ENCODE peak calls at places on chromosomes 3 and 15, in eight cellular contexts. One of them, this sample, is unnamed.

GRCh38 chr3:56144792-56145191 is 323.5 kb downstream of the ERC2 start:
- DNase-seq in left lung: no peak
- DNase-seq in heart left ventricle: no peak
- DNase-seq in DND-41: no peak
- DNase-seq in psoas muscle: no peak
- DNase-seq in RWPE1: no peak
- DNase-seq in transverse colon: no peak
- DNase-seq in upper lobe of left lung: no peak
- DNase-seq in this sample: no peak

GRCh38 chr3:111786922-111787321 is 72.1 kb upstream of the PHLDB2 start:
- DNase-seq in left lung: no peak
- DNase-seq in heart left ventricle: no peak
- DNase-seq in DND-41: no peak
- DNase-seq in psoas muscle: no peak
- DNase-seq in RWPE1: no peak
- DNase-seq in transverse colon: no peak
- DNase-seq in upper lobe of left lung: no peak
- DNase-seq in this sample: no peak

GRCh38 chr3:126770096-126770495 is 66.1 kb downstream of the CHCHD6 start:
- DNase-seq in left lung: no peak
- DNase-seq in heart left ventricle: no peak
- DNase-seq in DND-41: no peak
- DNase-seq in psoas muscle: no peak
- DNase-seq in RWPE1: no peak
- DNase-seq in transverse colon: no peak
- DNase-seq in upper lobe of left lung: no peak
- DNase-seq in this sample: no peak

GRCh38 chr15:36469567-36469966 is 109.9 kb upstream of the CDIN1 start:
- DNase-seq in left lung: no peak
- DNase-seq in heart left ventricle: no peak
- DNase-seq in DND-41: no peak
- DNase-seq in psoas muscle: no peak
- DNase-seq in RWPE1: no peak
- DNase-seq in transverse colon: no peak
- DNase-seq in upper lobe of left lung: no peak
- DNase-seq in this sample: no peak

GRCh38 chr15:74780983-74781672 is 752 bp upstream of the CSK start:
- DNase-seq in left lung: peak; percentile 68
- DNase-seq in heart left ventricle: no peak
- DNase-seq in DND-41: peak; percentile 68
- DNase-seq in psoas muscle: no peak
- DNase-seq in RWPE1: no peak
- DNase-seq in transverse colon: no peak
- DNase-seq in upper lobe of left lung: peak; percentile 78
- DNase-seq in this sample: no peak

GRCh38 chr3:12187448-12188327 is 29.0 kb upstream of the TIMP4 start:
- DNase-seq in left lung: peak; percentile 70
- DNase-seq in heart left ventricle: no peak
- DNase-seq in DND-41: peak; percentile 90
- DNase-seq in psoas muscle: no peak
- DNase-seq in RWPE1: no peak
- DNase-seq in transverse colon: peak; percentile 34
- DNase-seq in upper lobe of left lung: peak; percentile 56
- DNase-seq in this sample: no peak

GRCh38 chr3:189144645-189145044 is 27.1 kb upstream of the TPRG1 start:
- DNase-seq in left lung: no peak
- DNase-seq in heart left ventricle: no peak
- DNase-seq in DND-41: peak; percentile 24
- DNase-seq in psoas muscle: no peak
- DNase-seq in RWPE1: peak; percentile 30
- DNase-seq in transverse colon: no peak
- DNase-seq in upper lobe of left lung: peak; percentile 27
- DNase-seq in this sample: no peak

GRCh38 chr3:58991623-58992022 is 58.2 kb downstream of the CFAP20DC start:
- DNase-seq in left lung: no peak
- DNase-seq in heart left ventricle: no peak
- DNase-seq in DND-41: no peak
- DNase-seq in psoas muscle: no peak
- DNase-seq in RWPE1: no peak
- DNase-seq in transverse colon: no peak
- DNase-seq in upper lobe of left lung: no peak
- DNase-seq in this sample: no peak

GRCh38 chr3:168251371-168251770 is 155.6 kb upstream of the GOLIM4 start:
- DNase-seq in left lung: no peak
- DNase-seq in heart left ventricle: no peak
- DNase-seq in DND-41: no peak
- DNase-seq in psoas muscle: no peak
- DNase-seq in RWPE1: no peak
- DNase-seq in transverse colon: no peak
- DNase-seq in upper lobe of left lung: no peak
- DNase-seq in this sample: no peak

GRCh38 chr3:159131376-159131775 is 329.5 kb downstream of the MFSD1 start:
- DNase-seq in left lung: no peak
- DNase-seq in heart left ventricle: no peak
- DNase-seq in DND-41: no peak
- DNase-seq in psoas muscle: no peak
- DNase-seq in RWPE1: no peak
- DNase-seq in transverse colon: no peak
- DNase-seq in upper lobe of left lung: no peak
- DNase-seq in this sample: no peak

GRCh38 chr3:100954990-100955389 is 38.2 kb downstream of the ABI3BP start:
- DNase-seq in left lung: no peak
- DNase-seq in heart left ventricle: peak; percentile 23
- DNase-seq in DND-41: no peak
- DNase-seq in psoas muscle: peak; percentile 48
- DNase-seq in RWPE1: peak; percentile 14
- DNase-seq in transverse colon: peak; percentile 14
- DNase-seq in upper lobe of left lung: no peak
- DNase-seq in this sample: no peak

GRCh38 chr15:101003076-101003475 is 83.9 kb downstream of the LRRK1 start:
- DNase-seq in left lung: no peak
- DNase-seq in heart left ventricle: peak; percentile 2
- DNase-seq in DND-41: no peak
- DNase-seq in psoas muscle: no peak
- DNase-seq in RWPE1: no peak
- DNase-seq in transverse colon: peak; percentile 3
- DNase-seq in upper lobe of left lung: no peak
- DNase-seq in this sample: no peak

GRCh38 chr3:43727930-43728329 is 37.2 kb downstream of the ABHD5 start:
- DNase-seq in left lung: no peak
- DNase-seq in heart left ventricle: no peak
- DNase-seq in DND-41: no peak
- DNase-seq in psoas muscle: no peak
- DNase-seq in RWPE1: no peak
- DNase-seq in transverse colon: no peak
- DNase-seq in upper lobe of left lung: no peak
- DNase-seq in this sample: no peak

GRCh38 chr15:96359371-96359771 is 28.9 kb downstream of the NR2F2 start:
- DNase-seq in left lung: no peak
- DNase-seq in heart left ventricle: no peak
- DNase-seq in DND-41: no peak
- DNase-seq in psoas muscle: no peak
- DNase-seq in RWPE1: no peak
- DNase-seq in transverse colon: no peak
- DNase-seq in upper lobe of left lung: no peak
- DNase-seq in this sample: no peak

GRCh38 chr3:189267981-189268613 is 96.3 kb downstream of the TPRG1 start:
- DNase-seq in left lung: peak; percentile 37
- DNase-seq in heart left ventricle: no peak
- DNase-seq in DND-41: no peak
- DNase-seq in psoas muscle: no peak
- DNase-seq in RWPE1: peak; percentile 93
- DNase-seq in transverse colon: no peak
- DNase-seq in upper lobe of left lung: no peak
- DNase-seq in this sample: no peak

GRCh38 chr3:42263354-42264346 is 2.3 kb downstream of the CCK start:
- DNase-seq in left lung: no peak
- DNase-seq in heart left ventricle: no peak
- DNase-seq in DND-41: no peak
- DNase-seq in psoas muscle: no peak
- DNase-seq in RWPE1: no peak
- DNase-seq in transverse colon: no peak
- DNase-seq in upper lobe of left lung: no peak
- DNase-seq in this sample: no peak

GRCh38 chr3:10945683-10946287 is 46.8 kb upstream of the SLC6A1 start:
- DNase-seq in left lung: no peak
- DNase-seq in heart left ventricle: peak; percentile 47
- DNase-seq in DND-41: peak; percentile 68
- DNase-seq in psoas muscle: peak; percentile 68
- DNase-seq in RWPE1: peak; percentile 49
- DNase-seq in transverse colon: peak; percentile 39
- DNase-seq in upper lobe of left lung: peak; percentile 62
- DNase-seq in this sample: peak; percentile 21

GRCh38 chr15:33910741-33911140 is 57.6 kb upstream of the CHRM5 start:
- DNase-seq in left lung: no peak
- DNase-seq in heart left ventricle: no peak
- DNase-seq in DND-41: no peak
- DNase-seq in psoas muscle: no peak
- DNase-seq in RWPE1: peak; percentile 23
- DNase-seq in transverse colon: no peak
- DNase-seq in upper lobe of left lung: no peak
- DNase-seq in this sample: no peak

GRCh38 chr15:59371458-59372351 is 966 bp downstream of the MYO1E start:
- DNase-seq in left lung: peak; percentile 44
- DNase-seq in heart left ventricle: peak; percentile 48
- DNase-seq in DND-41: no peak
- DNase-seq in psoas muscle: peak; percentile 37
- DNase-seq in RWPE1: peak; percentile 67
- DNase-seq in transverse colon: peak; percentile 55
- DNase-seq in upper lobe of left lung: peak; percentile 42
- DNase-seq in this sample: no peak

GRCh38 chr15:83498801-83499200 is 51.7 kb downstream of the SH3GL3 start:
- DNase-seq in left lung: no peak
- DNase-seq in heart left ventricle: no peak
- DNase-seq in DND-41: no peak
- DNase-seq in psoas muscle: no peak
- DNase-seq in RWPE1: no peak
- DNase-seq in transverse colon: no peak
- DNase-seq in upper lobe of left lung: no peak
- DNase-seq in this sample: no peak

GRCh38 chr15:52334491-52335160 is 39.0 kb upstream of the MYO5C start:
- DNase-seq in left lung: no peak
- DNase-seq in heart left ventricle: no peak
- DNase-seq in DND-41: no peak
- DNase-seq in psoas muscle: no peak
- DNase-seq in RWPE1: peak; percentile 74
- DNase-seq in transverse colon: no peak
- DNase-seq in upper lobe of left lung: no peak
- DNase-seq in this sample: no peak

GRCh38 chr3:154701055-154701454 is 271.1 kb upstream of the GPR149 start:
- DNase-seq in left lung: no peak
- DNase-seq in heart left ventricle: no peak
- DNase-seq in DND-41: no peak
- DNase-seq in psoas muscle: no peak
- DNase-seq in RWPE1: no peak
- DNase-seq in transverse colon: no peak
- DNase-seq in upper lobe of left lung: no peak
- DNase-seq in this sample: no peak

GRCh38 chr3:37255990-37256308 is 81.6 kb upstream of the LRRFIP2 start:
- DNase-seq in left lung: no peak
- DNase-seq in heart left ventricle: no peak
- DNase-seq in DND-41: no peak
- DNase-seq in psoas muscle: no peak
- DNase-seq in RWPE1: no peak
- DNase-seq in transverse colon: no peak
- DNase-seq in upper lobe of left lung: no peak
- DNase-seq in this sample: no peak

DNA sequence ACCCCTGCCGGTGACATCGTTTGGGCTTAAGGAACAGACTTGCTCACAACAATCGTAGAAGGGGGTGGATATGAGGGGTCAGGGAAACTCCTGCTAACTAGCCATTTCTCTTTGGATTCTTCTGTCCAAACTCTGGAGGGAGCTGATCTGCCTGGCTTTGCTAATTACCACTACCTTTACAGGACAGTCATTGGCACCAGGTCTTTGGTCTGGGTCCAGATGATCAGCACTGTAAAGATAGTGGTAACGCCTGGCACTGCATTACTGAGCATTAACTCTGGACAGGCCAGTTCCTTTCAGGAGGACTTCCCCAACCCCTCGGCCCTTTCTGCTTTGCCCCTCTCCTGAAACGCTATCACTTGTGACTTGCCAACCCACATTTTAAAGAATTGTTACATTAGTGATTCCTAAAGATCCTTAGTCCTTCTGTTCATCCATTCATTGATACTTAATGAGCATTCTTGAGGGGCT is 795 bp downstream of the UQCC5 start:
- DNase-seq in left lung: no peak
- DNase-seq in heart left ventricle: no peak
- DNase-seq in DND-41: no peak
- DNase-seq in psoas muscle: no peak
- DNase-seq in RWPE1: peak; percentile 14
- DNase-seq in transverse colon: no peak
- DNase-seq in upper lobe of left lung: no peak
- DNase-seq in this sample: no peak
- TF ChIP-seq CTCF in left lung: no peak
- TF ChIP-seq CTCF in heart left ventricle: no peak
- TF ChIP-seq CTCF in DND-41: no peak
- TF ChIP-seq CTCF in psoas muscle: no peak
- TF ChIP-seq CTCF in RWPE1: no peak
- TF ChIP-seq CTCF in transverse colon: no peak
- TF ChIP-seq CTCF in upper lobe of left lung: no peak
- TF ChIP-seq CTCF in this sample: no peak

GRCh38 chr3:109028753-109029152 is 75.1 kb upstream of the GUCA1C start:
- DNase-seq in left lung: no peak
- DNase-seq in heart left ventricle: no peak
- DNase-seq in DND-41: no peak
- DNase-seq in psoas muscle: no peak
- DNase-seq in RWPE1: no peak
- DNase-seq in transverse colon: no peak
- DNase-seq in upper lobe of left lung: no peak
- DNase-seq in this sample: no peak
- H3K27ac ChIP-seq in left lung: no peak overlapping the region
- H3K27ac ChIP-seq in heart left ventricle: no peak overlapping the region
- H3K27ac ChIP-seq in DND-41: no peak overlapping the region
- H3K27ac ChIP-seq in psoas muscle: no peak overlapping the region
- H3K27ac ChIP-seq in RWPE1: no peak overlapping the region
- H3K27ac ChIP-seq in transverse colon: no peak overlapping the region
- H3K27ac ChIP-seq in upper lobe of left lung: no peak overlapping the region
- H3K27ac ChIP-seq in this sample: no peak overlapping the region

GRCh38 chr15:68730491-68731317 is 90.0 kb downstream of the ANP32A start:
- DNase-seq in left lung: peak; percentile 36
- DNase-seq in heart left ventricle: peak; percentile 76
- DNase-seq in DND-41: peak; percentile 12
- DNase-seq in psoas muscle: no peak
- DNase-seq in RWPE1: peak; percentile 40
- DNase-seq in transverse colon: peak; percentile 46
- DNase-seq in upper lobe of left lung: peak; percentile 25
- DNase-seq in this sample: no peak
- TF ChIP-seq CTCF in left lung: peak; percentile 38
- TF ChIP-seq CTCF in heart left ventricle: peak; percentile 45
- TF ChIP-seq CTCF in DND-41: peak; percentile 54
- TF ChIP-seq CTCF in psoas muscle: peak; percentile 53
- TF ChIP-seq CTCF in RWPE1: no peak
- TF ChIP-seq CTCF in transverse colon: peak; percentile 52
- TF ChIP-seq CTCF in upper lobe of left lung: peak; percentile 39
- TF ChIP-seq CTCF in this sample: peak; percentile 40

DNA sequence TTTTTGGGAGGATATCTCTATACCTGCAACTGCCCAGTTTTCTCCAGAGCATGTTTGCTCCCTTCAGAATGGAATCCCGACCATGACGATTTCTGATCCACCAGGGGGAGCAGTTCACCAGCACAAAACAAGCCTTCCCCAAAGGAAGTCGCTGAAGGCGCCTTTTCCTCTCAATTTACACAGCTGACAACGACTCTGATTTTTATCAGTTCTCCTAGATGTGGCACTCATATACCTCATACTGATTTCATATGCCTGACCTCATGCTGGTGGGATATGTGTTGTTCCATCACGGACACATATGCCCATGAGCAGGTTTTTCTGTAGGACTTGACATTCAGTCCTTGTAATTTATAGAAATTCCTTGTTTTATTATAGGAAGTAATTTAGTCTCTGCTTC is 1028.2 kb downstream of the MCTP2 start:
- DNase-seq in left lung: peak; percentile 39
- DNase-seq in heart left ventricle: peak; percentile 65
- DNase-seq in DND-41: peak; percentile 59
- DNase-seq in psoas muscle: peak; percentile 31
- DNase-seq in RWPE1: peak; percentile 59
- DNase-seq in transverse colon: peak; percentile 49
- DNase-seq in upper lobe of left lung: peak; percentile 38
- DNase-seq in this sample: peak; percentile 49
- H3K27ac ChIP-seq in left lung: peak overlapping the region; percentile 23
- H3K27ac ChIP-seq in heart left ventricle: no peak overlapping the region
- H3K27ac ChIP-seq in DND-41: no peak overlapping the region
- H3K27ac ChIP-seq in psoas muscle: no peak overlapping the region
- H3K27ac ChIP-seq in RWPE1: no peak overlapping the region
- H3K27ac ChIP-seq in transverse colon: no peak overlapping the region
- H3K27ac ChIP-seq in upper lobe of left lung: no peak overlapping the region
- H3K27ac ChIP-seq in this sample: no peak overlapping the region

This sample was measured in CD8-positive, alpha-beta T cell.